ENCODE peak calls at places on chromosomes 11 and 22, in eight cellular contexts. P, T, U, D, A, G, N and L are unnamed samples.
A peak's percentile ranks its signal among the peaks of the same experiment; 100 is the strongest.

GRCh38 chr11:10323793-10324170 is 18.9 kb downstream of the ADM start:
- DNase-seq in D (no peak), G (no peak), U (no peak), A (no peak), P (peak; percentile 68), N (no peak), T (no peak), L (no peak)

GRCh38 chr22:44758354-44758969 is 6.1 kb downstream of the ARHGAP8 start:
- DNase-seq in D (no peak), N (no peak), A (peak; percentile 49), P (no peak), T (peak; percentile 30), G (no peak), U (no peak), L (no peak)

GRCh38 chr11:62502030-62502730 is 44.4 kb downstream of the AHNAK start:
- DNase-seq in G (no peak), A (no peak), D (no peak), N (no peak), U (no peak), P (peak; percentile 12), T (no peak), L (no peak)

GRCh38 chr11:6655020-6655789 is 404 bp downstream of the DCHS1 start:
- DNase-seq in P (peak; percentile 33), N (peak; percentile 59), G (no peak), T (no peak), U (peak; percentile 54), D (peak; percentile 74), A (peak; percentile 51), L (no peak)

GRCh38 chr11:44940424-44940823 is 10.3 kb downstream of the TP53I11 start:
- DNase-seq in G (no peak), D (no peak), T (no peak), A (no peak), N (no peak), U (no peak), P (no peak), L (no peak)

GRCh38 chr11:60700689-60701508 is 1.5 kb downstream of the MS4A8 start:
- DNase-seq in P (peak; percentile 24), N (peak; percentile 28), A (no peak), D (no peak), T (peak; percentile 63), G (no peak), U (no peak), L (no peak)

GRCh38 chr11:133082851-133083488 is 449.3 kb downstream of the OPCML start:
- DNase-seq in P (peak; percentile 45), G (peak; percentile 66), U (peak; percentile 85), N (no peak), A (peak; percentile 80), D (no peak), T (peak; percentile 43), L (peak; percentile 37)

GRCh38 chr11:128553662-128554392 is 33.5 kb downstream of the ETS1 start:
- DNase-seq in N (peak; percentile 41), D (no peak), P (peak; percentile 30), G (no peak), A (no peak), U (no peak), T (no peak), L (peak; percentile 13)

GRCh38 chr11:65594991-65595920 is at the start of gene KCNK7:
- DNase-seq in G (no peak), P (no peak), A (no peak), N (no peak), U (no peak), T (no peak), D (peak; percentile 65), L (no peak)

GRCh38 chr22:40044870-40045834 is 50.4 kb downstream of the FAM83F start:
- DNase-seq in T (peak; percentile 49), U (peak; percentile 63), D (peak; percentile 72), N (peak; percentile 63), G (peak; percentile 64), A (peak; percentile 76), P (peak; percentile 47), L (no peak)

GRCh38 chr11:78298216-78298860 is 109.6 kb downstream of the USP35 start:
- DNase-seq in N (no peak), T (no peak), D (no peak), G (no peak), A (no peak), P (no peak), U (no peak), L (no peak)

GRCh38 chr11:12175694-12176241 is 65.4 kb downstream of the MICAL2 start:
- DNase-seq in T (no peak), N (no peak), U (no peak), P (peak; percentile 58), A (no peak), G (no peak), D (no peak), L (no peak)

GRCh38 chr22:41524809-41525449 is 19.3 kb downstream of the POLR3H start:
- DNase-seq in A (no peak), T (peak; percentile 38), D (no peak), G (no peak), P (no peak), U (no peak), N (peak; percentile 53), L (peak; percentile 49)

GRCh38 chr11:112050721-112051120 is 23.1 kb downstream of the PIH1D2 start:
- DNase-seq in G (no peak), A (no peak), P (no peak), U (no peak), N (no peak), T (no peak), D (no peak), L (no peak)

GRCh38 chr11:70915158-70915795 is 337.1 kb downstream of the SHANK2 start:
- DNase-seq in G (no peak), P (no peak), D (no peak), A (peak; percentile 37), N (no peak), T (no peak), U (peak; percentile 44), L (no peak)

GRCh38 chr11:120079750-120080610 is 57.9 kb downstream of the TRIM29 start:
- DNase-seq in G (no peak), T (no peak), A (no peak), P (no peak), U (no peak), D (no peak), N (no peak), L (no peak)

GRCh38 chr22:20537983-20538382 is 30.6 kb downstream of the MED15 start:
- DNase-seq in T (no peak), A (no peak), U (no peak), P (no peak), D (no peak), N (no peak), G (no peak), L (no peak)

GRCh38 chr11:11843233-11843632 is 1.5 kb downstream of the USP47 start:
- DNase-seq in G (no peak), N (no peak), D (no peak), T (no peak), U (no peak), P (peak; percentile 77), A (no peak), L (no peak)

GRCh38 chr11:12840871-12841516 is 166.8 kb downstream of the TEAD1 start:
- DNase-seq in N (no peak), A (no peak), G (no peak), P (peak; percentile 69), D (no peak), U (no peak), T (no peak), L (no peak)

GRCh38 chr11:324131-324530 is 3.5 kb upstream of the IFITM3 start:
- DNase-seq in A (no peak), N (no peak), D (peak; percentile 63), U (no peak), P (no peak), T (no peak), G (no peak), L (no peak)

GRCh38 chr11:125903753-125904659 is at the start of gene DDX25:
- DNase-seq in D (no peak), T (no peak), U (peak; percentile 86), G (no peak), N (no peak), P (no peak), A (no peak), L (peak; percentile 51)

GRCh38 chr22:36922752-36923457 is 9.5 kb downstream of the CSF2RB start:
- DNase-seq in G (no peak), P (no peak), A (no peak), N (no peak), T (no peak), D (no peak), U (no peak), L (no peak)

GRCh38 chr22:36922097-36922608 is 8.7 kb downstream of the CSF2RB start:
- DNase-seq in U (no peak), T (no peak), P (peak; percentile 45), A (no peak), D (no peak), G (no peak), N (no peak), L (no peak)

GRCh38 chr22:36916034-36916433 is 2.6 kb downstream of the CSF2RB start:
- DNase-seq in D (no peak), A (no peak), N (no peak), P (no peak), U (no peak), G (no peak), T (no peak), L (no peak)

GRCh38 chr22:36921309-36922096 is 8.1 kb downstream of the CSF2RB start:
- DNase-seq in D (no peak), T (no peak), A (no peak), U (no peak), N (no peak), G (no peak), P (peak; percentile 5), L (no peak)

DNA sequence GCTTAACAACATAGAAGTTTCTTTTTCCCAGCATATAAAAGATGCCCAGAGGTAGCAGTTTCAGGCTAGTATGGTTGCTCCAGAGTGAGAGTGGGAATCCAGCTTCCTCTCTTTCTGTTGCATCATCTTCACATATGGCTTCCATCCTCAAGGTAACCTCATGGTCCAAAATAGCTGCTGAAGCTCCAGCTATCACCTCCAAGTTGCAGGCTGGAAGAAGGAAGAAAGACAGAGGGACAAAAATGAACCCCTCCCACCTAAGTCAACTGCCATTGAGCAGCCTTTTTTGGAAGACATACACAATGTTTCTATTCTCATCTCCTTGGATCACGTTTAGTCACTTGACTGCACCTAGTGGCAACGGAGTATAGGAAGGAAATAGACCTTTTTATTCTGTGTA is 5.3 kb downstream of the CSF2RB start:
- DNase-seq in G (no peak), N (no peak), U (no peak), T (no peak), A (no peak), P (no peak), D (no peak), L (no peak)
- H3K27ac ChIP-seq in G (no peak overlapping the region), N (no peak overlapping the region), U (no peak overlapping the region), T (no peak overlapping the region), A (no peak overlapping the region), P (no peak overlapping the region), D (no peak overlapping the region), L (no peak overlapping the region)

GRCh38 chr11:75826463-75827220 is 11.6 kb downstream of the UVRAG start:
- DNase-seq in T (no peak), G (no peak), A (no peak), U (no peak), D (no peak), N (no peak), P (peak; percentile 84), L (no peak)
- H3K27ac ChIP-seq in T (peak overlapping the region; percentile 54), G (peak overlapping the region; percentile 65), A (peak overlapping the region; percentile 64), U (peak overlapping the region; percentile 53), D (peak overlapping the region; percentile 87), N (no peak overlapping the region), P (peak overlapping the region; percentile 90), L (no peak overlapping the region)

GRCh38 chr22:48627966-48628365 is 1199.7 kb downstream of the BRD1 start:
- DNase-seq in N (no peak), P (no peak), T (no peak), U (no peak), D (no peak), G (no peak), A (no peak), L (no peak)
- H3K27ac ChIP-seq in N (no peak overlapping the region), P (no peak overlapping the region), T (no peak overlapping the region), U (no peak overlapping the region), D (no peak overlapping the region), G (no peak overlapping the region), A (no peak overlapping the region), L (no peak overlapping the region)

GRCh38 chr11:68279676-68280075 is 7.9 kb upstream of the C11orf24 start:
- DNase-seq in T (no peak), A (no peak), N (no peak), P (no peak), D (no peak), G (no peak), U (no peak), L (no peak)
- H3K27ac ChIP-seq in T (no peak overlapping the region), A (no peak overlapping the region), N (no peak overlapping the region), P (no peak overlapping the region), D (no peak overlapping the region), G (no peak overlapping the region), U (no peak overlapping the region), L (no peak overlapping the region)